ENCODE peak calls at places on chromosomes 2 and 18, in four cellular contexts. Y, C, H and F are unnamed samples.

GRCh38 chr2:49225126-49225525 is 70.8 kb upstream of the FSHR start:
- DNase-seq in Y (no peak), C (no peak), H (no peak), F (no peak)

GRCh38 chr2:12548906-12549305 is 167.8 kb upstream of the TRIB2 start:
- DNase-seq in Y (no peak), C (no peak), H (no peak), F (no peak)

GRCh38 chr2:27832396-27832795 is 57.8 kb downstream of the RBKS start:
- DNase-seq in Y (no peak), C (no peak), H (no peak), F (no peak)

GRCh38 chr18:55343396-55344073 is 244.5 kb downstream of the TCF4 start:
- DNase-seq in Y (no peak), C (no peak), H (no peak), F (no peak)

GRCh38 chr18:58863539-58864145 is 1.0 kb upstream of the ZNF532 start:
- DNase-seq in Y (peak), C (peak), H (peak), F (peak)

GRCh38 chr2:34105015-34105767 is 506.1 kb upstream of the FAM98A start:
- DNase-seq in Y (no peak), C (no peak), H (no peak), F (no peak)

GRCh38 chr18:48872234-48873145 is 78.3 kb downstream of the SMAD7 start:
- DNase-seq in Y (no peak), C (no peak), H (no peak), F (no peak)

GRCh38 chr2:224523626-224524577 is 61.3 kb downstream of the CUL3 start:
- DNase-seq in Y (no peak), C (no peak), H (no peak), F (no peak)